ENCODE peak calls at places on chromosomes 1 and 21, in five cellular contexts. A is lower lobe of right lung; J is CD8-positive, alpha-beta memory T cell; O is transverse colon; D is gastrocnemius medialis. R is an unnamed sample.
A peak's percentile ranks its signal among the peaks of the same experiment; 100 is the strongest.

GRCh38 chr1:210104103-210104502 is 128.5 kb upstream of the SERTAD4 start:
- DNase-seq in J (no peak), O (no peak), D (no peak), A (no peak), R (no peak)

GRCh38 chr1:226542623-226543103 is 5.9 kb upstream of the STUM start:
- DNase-seq in A (peak; percentile 67), O (peak; percentile 57), D (peak; percentile 75), J (no peak), R (no peak)

GRCh38 chr1:16961297-16962124 is 18.9 kb downstream of the MFAP2 start:
- DNase-seq in J (no peak), O (no peak), A (no peak), D (no peak), R (no peak)

GRCh38 chr1:21034725-21035628 is 141.7 kb downstream of the EIF4G3 start:
- DNase-seq in A (peak; percentile 64), O (no peak), D (peak; percentile 24), J (no peak), R (no peak)

GRCh38 chr1:182666736-182667135 is 17.7 kb downstream of the RGS8 start:
- DNase-seq in J (no peak), O (no peak), D (no peak), A (no peak), R (no peak)

GRCh38 chr21:42102063-42102462 is 30.9 kb downstream of the UMODL1 start:
- DNase-seq in O (no peak), J (no peak), D (no peak), A (no peak), R (no peak)

GRCh38 chr1:183226963-183227362 is 40.9 kb downstream of the LAMC2 start:
- DNase-seq in A (no peak), O (no peak), D (no peak), J (no peak), R (no peak)

GRCh38 chr1:208924011-208924410 is 659.5 kb upstream of the CAMK1G start:
- DNase-seq in O (no peak), A (no peak), D (no peak), J (no peak), R (no peak)

GRCh38 chr1:8419172-8419571 is 101.3 kb downstream of the SLC45A1 start:
- DNase-seq in A (no peak), O (no peak), D (no peak), J (no peak), R (no peak)
- H3K27ac ChIP-seq in A (peak overlapping the region; percentile 33), O (peak overlapping the region; percentile 99), D (peak overlapping the region; percentile 98), J (no peak overlapping the region), R (no peak overlapping the region)

GRCh38 chr21:45562965-45563364 is 20.7 kb upstream of the SLC19A1 start:
- DNase-seq in O (no peak), D (no peak), J (no peak), A (peak; percentile 49), R (no peak)
- H3K27me3 ChIP-seq in O (peaks cover 24% of the 10 kb centered on the region), D (peaks cover 15% of the 10 kb centered on the region), J (no peaks in the 10 kb centered on the region), A (no peaks in the 10 kb centered on the region), R (no peaks in the 10 kb centered on the region)

GRCh38 chr1:177256153-177256814 is 85.5 kb downstream of the BRINP2 start:
- DNase-seq in J (no peak), D (peak; percentile 58), A (peak; percentile 66), O (peak; percentile 38), R (peak; percentile 55)
- H3K27ac ChIP-seq in J (no peak overlapping the region), D (no peak overlapping the region), A (no peak overlapping the region), O (no peak overlapping the region), R (no peak overlapping the region)

GRCh38 chr1:18282851-18283600 is 175.4 kb downstream of the IGSF21 start:
- DNase-seq in A (no peak), D (no peak), O (no peak), J (no peak), R (no peak)
- H3K27me3 ChIP-seq in A (peaks cover 15% of the 10 kb centered on the region), D (peaks cover 25% of the 10 kb centered on the region), O (peaks cover 41% of the 10 kb centered on the region), J (no peaks in the 10 kb centered on the region), R (no peaks in the 10 kb centered on the region)

DNA sequence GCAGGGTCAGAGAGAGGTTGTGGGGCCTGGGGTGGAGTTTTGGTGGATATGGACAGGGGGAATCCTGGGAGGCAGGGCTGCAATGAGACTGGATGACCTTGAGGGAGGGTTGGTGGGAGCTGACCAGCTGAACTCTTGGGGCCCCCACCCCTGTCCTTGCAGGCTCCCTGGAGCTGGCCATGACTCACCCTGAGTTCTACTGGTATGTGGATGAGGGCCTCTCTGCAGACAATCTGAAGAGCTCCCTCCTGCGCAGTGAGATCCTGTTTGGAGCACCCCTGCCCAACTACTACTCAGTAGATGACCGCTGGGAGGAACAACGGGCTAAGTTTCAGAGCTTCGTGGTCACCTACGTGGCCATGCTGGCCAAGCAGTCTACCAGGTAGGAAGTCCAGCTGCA is 23.6 kb downstream of the DISP3 start:
- DNase-seq in O (no peak), D (no peak), J (no peak), A (no peak), R (no peak)
- H3K27ac ChIP-seq in O (no peak overlapping the region), D (no peak overlapping the region), J (no peak overlapping the region), A (no peak overlapping the region), R (no peak overlapping the region)

DNA sequence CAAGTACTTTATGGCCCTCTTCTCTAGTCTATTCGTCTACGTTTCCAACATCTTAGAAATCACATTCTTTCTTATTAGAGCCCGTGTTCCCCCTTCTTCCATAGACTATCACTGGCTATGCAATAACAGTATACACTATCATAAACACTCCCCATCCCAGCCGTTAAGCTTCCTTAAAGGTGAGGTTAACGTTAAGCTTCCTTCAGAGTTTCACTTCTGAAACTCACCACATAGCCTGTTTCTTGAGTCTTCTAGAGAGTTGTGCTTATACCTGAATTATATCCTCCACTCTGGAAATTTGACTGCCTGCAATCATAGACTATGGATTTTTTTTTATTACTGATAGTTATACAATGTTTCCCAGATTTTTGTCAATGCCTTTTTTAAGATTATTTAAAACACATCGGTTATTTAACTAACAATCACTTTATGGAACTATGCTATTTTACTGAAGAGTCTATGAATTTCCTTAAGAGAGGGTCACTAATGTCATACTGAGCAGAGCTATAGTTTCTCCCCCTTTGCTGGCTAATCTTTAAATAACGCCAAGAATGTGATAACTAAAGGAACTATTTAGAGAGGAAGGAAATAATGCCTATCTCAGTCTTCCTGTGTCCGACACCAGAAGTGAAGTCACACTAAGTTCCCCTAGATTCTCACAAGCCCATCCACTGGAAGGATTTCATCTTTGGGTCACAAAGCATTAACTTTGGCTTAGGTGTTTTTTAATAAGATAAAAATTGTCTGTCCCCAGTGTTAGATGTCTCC is 16.8 kb downstream of the FCER1A start:
- DNase-seq in J (no peak), D (no peak), A (no peak), O (no peak), R (no peak)
- H3K27me3 ChIP-seq in J (no peaks in the 10 kb centered on the region), D (no peaks in the 10 kb centered on the region), A (no peaks in the 10 kb centered on the region), O (no peaks in the 10 kb centered on the region), R (no peaks in the 10 kb centered on the region)